ENCODE peak calls at places on chromosomes 4 and X, in six cellular contexts. Q is T-helper 17 cell, F is mesothelial cell of epicardium, W is fibroblast of gingiva, J is germinal center, H is amniotic stem cell. S is an unnamed sample.

GRCh38 chr4:7890635-7891393 is 48.8 kb downstream of the AFAP1 start:
- DNase-seq in F (no peak), J (no peak), H (peak; percentile 77), Q (no peak), W (peak; percentile 83), S (no peak)

GRCh38 chr4:9949573-9949972 is 71.7 kb downstream of the SLC2A9 start:
- DNase-seq in F (no peak), W (no peak), J (no peak), Q (no peak), H (no peak), S (no peak)

GRCh38 chr4:176587920-176588319 is 204.8 kb downstream of the VEGFC start:
- DNase-seq in F (no peak), W (peak; percentile 90), J (no peak), Q (no peak), H (no peak), S (no peak)

GRCh38 chrX:143635915-143636314 is at the start of gene SLITRK4:
- DNase-seq in Q (no peak), H (no peak), J (no peak), F (no peak), W (no peak), S (no peak)

GRCh38 chr4:128583753-128584712 is 225.5 kb upstream of the JADE1 start:
- DNase-seq in J (no peak), H (no peak), Q (no peak), F (no peak), W (peak; percentile 47), S (no peak)

GRCh38 chrX:94065091-94065490 is 391.1 kb downstream of the FAM133A start:
- DNase-seq in F (no peak), Q (no peak), J (no peak), H (no peak), W (no peak), S (no peak)

GRCh38 chrX:50157545-50158125 is 43.2 kb downstream of the AKAP4 start:
- DNase-seq in W (no peak), J (no peak), H (no peak), F (no peak), Q (no peak), S (no peak)

GRCh38 chr4:42302348-42302747 is 94.9 kb upstream of the SHISA3 start:
- DNase-seq in F (no peak), Q (no peak), H (no peak), W (no peak), J (no peak), S (peak; percentile 24)

GRCh38 chrX:39616098-39616729 is 481.5 kb downstream of the BCOR start:
- DNase-seq in F (no peak), J (peak; percentile 15), Q (no peak), W (no peak), H (no peak), S (no peak)

GRCh38 chrX:19636989-19637388 is 121.7 kb upstream of the MAP3K15 start:
- DNase-seq in Q (no peak), J (no peak), F (no peak), W (no peak), H (no peak), S (no peak)

GRCh38 chr4:67087897-67088296 is 457.4 kb downstream of the CENPC start:
- DNase-seq in W (no peak), F (no peak), J (peak; percentile 4), H (no peak), Q (no peak), S (no peak)

GRCh38 chr4:143773998-143774898 is 73.8 kb upstream of the FREM3 start:
- DNase-seq in Q (no peak), H (peak; percentile 27), J (peak; percentile 24), W (peak; percentile 19), F (no peak), S (peak; percentile 6)

GRCh38 chr4:156378053-156378665 is 424.5 kb upstream of the CTSO start:
- DNase-seq in H (no peak), J (no peak), F (no peak), Q (no peak), W (peak; percentile 1), S (no peak)

GRCh38 chrX:124529786-124530185 is 183.4 kb downstream of the SH2D1A start:
- DNase-seq in W (no peak), H (no peak), Q (no peak), J (no peak), F (no peak), S (no peak)

GRCh38 chr4:8774071-8774470 is 97.6 kb downstream of the HMX1 start:
- DNase-seq in F (no peak), J (no peak), W (no peak), Q (no peak), H (no peak), S (no peak)